ENCODE peak calls at places on chromosomes 11 and 22, in ten cellular contexts. One of them, this sample, is unnamed.

GRCh38 chr22:44336962-44337657 is 24.4 kb upstream of the SHISAL1 start:
- DNase-seq in upper lobe of right lung: no peak
- DNase-seq in K562: no peak
- DNase-seq in PC-3: no peak
- DNase-seq in hepatocyte: no peak
- DNase-seq in HL-60: no peak
- DNase-seq in ovary: no peak
- DNase-seq in psoas muscle: no peak
- DNase-seq in adrenal gland: no peak
- DNase-seq in tibial artery: no peak
- DNase-seq in this sample: no peak

GRCh38 chr22:49243335-49243734 is 584.3 kb downstream of the BRD1 start:
- DNase-seq in upper lobe of right lung: peak; percentile 38
- DNase-seq in K562: no peak
- DNase-seq in PC-3: no peak
- DNase-seq in hepatocyte: no peak
- DNase-seq in HL-60: no peak
- DNase-seq in ovary: no peak
- DNase-seq in psoas muscle: no peak
- DNase-seq in adrenal gland: no peak
- DNase-seq in tibial artery: no peak
- DNase-seq in this sample: no peak

GRCh38 chr11:63680842-63681207 is 475 bp upstream of the RTN3 start:
- DNase-seq in upper lobe of right lung: no peak
- DNase-seq in K562: no peak
- DNase-seq in PC-3: no peak
- DNase-seq in hepatocyte: peak; percentile 15
- DNase-seq in HL-60: no peak
- DNase-seq in ovary: no peak
- DNase-seq in psoas muscle: no peak
- DNase-seq in adrenal gland: peak; percentile 59
- DNase-seq in tibial artery: no peak
- DNase-seq in this sample: peak; percentile 34

GRCh38 chr11:23359297-23359696 is 499.0 kb upstream of the CCDC179 start:
- DNase-seq in upper lobe of right lung: no peak
- DNase-seq in K562: no peak
- DNase-seq in PC-3: peak; percentile 78
- DNase-seq in hepatocyte: peak; percentile 64
- DNase-seq in HL-60: no peak
- DNase-seq in ovary: no peak
- DNase-seq in psoas muscle: no peak
- DNase-seq in adrenal gland: peak; percentile 69
- DNase-seq in tibial artery: no peak
- DNase-seq in this sample: peak; percentile 51

GRCh38 chr11:2360081-2360642 is 16.9 kb upstream of the CD81 start:
- DNase-seq in upper lobe of right lung: peak; percentile 60
- DNase-seq in K562: no peak
- DNase-seq in PC-3: no peak
- DNase-seq in hepatocyte: no peak
- DNase-seq in HL-60: no peak
- DNase-seq in ovary: no peak
- DNase-seq in psoas muscle: no peak
- DNase-seq in adrenal gland: no peak
- DNase-seq in tibial artery: no peak
- DNase-seq in this sample: no peak

GRCh38 chr11:134675983-134676382 is 263.9 kb upstream of the B3GAT1 start:
- DNase-seq in upper lobe of right lung: no peak
- DNase-seq in K562: no peak
- DNase-seq in PC-3: no peak
- DNase-seq in hepatocyte: no peak
- DNase-seq in HL-60: no peak
- DNase-seq in ovary: no peak
- DNase-seq in psoas muscle: no peak
- DNase-seq in adrenal gland: no peak
- DNase-seq in tibial artery: no peak
- DNase-seq in this sample: no peak

GRCh38 chr11:65551572-65552398 is 6.4 kb downstream of the LTBP3 start:
- DNase-seq in upper lobe of right lung: peak; percentile 88
- DNase-seq in K562: no peak
- DNase-seq in PC-3: peak; percentile 71
- DNase-seq in hepatocyte: peak; percentile 78
- DNase-seq in HL-60: peak; percentile 69
- DNase-seq in ovary: peak; percentile 46
- DNase-seq in psoas muscle: peak; percentile 74
- DNase-seq in adrenal gland: peak; percentile 81
- DNase-seq in tibial artery: no peak
- DNase-seq in this sample: no peak

GRCh38 chr11:72799441-72799840 is 5.6 kb upstream of the STARD10 start:
- DNase-seq in upper lobe of right lung: no peak
- DNase-seq in K562: no peak
- DNase-seq in PC-3: no peak
- DNase-seq in hepatocyte: no peak
- DNase-seq in HL-60: no peak
- DNase-seq in ovary: no peak
- DNase-seq in psoas muscle: no peak
- DNase-seq in adrenal gland: no peak
- DNase-seq in tibial artery: no peak
- DNase-seq in this sample: no peak

GRCh38 chr11:20739004-20739612 is 69.7 kb downstream of the NELL1 start:
- DNase-seq in upper lobe of right lung: no peak
- DNase-seq in K562: no peak
- DNase-seq in PC-3: no peak
- DNase-seq in hepatocyte: no peak
- DNase-seq in HL-60: no peak
- DNase-seq in ovary: no peak
- DNase-seq in psoas muscle: no peak
- DNase-seq in adrenal gland: no peak
- DNase-seq in tibial artery: no peak
- DNase-seq in this sample: no peak

GRCh38 chr11:58626915-58627483 is 4.5 kb downstream of the CNTF start:
- DNase-seq in upper lobe of right lung: no peak
- DNase-seq in K562: no peak
- DNase-seq in PC-3: no peak
- DNase-seq in hepatocyte: no peak
- DNase-seq in HL-60: no peak
- DNase-seq in ovary: no peak
- DNase-seq in psoas muscle: no peak
- DNase-seq in adrenal gland: no peak
- DNase-seq in tibial artery: no peak
- DNase-seq in this sample: no peak

GRCh38 chr11:58631378-58631777 is 8.9 kb downstream of the CNTF start:
- DNase-seq in upper lobe of right lung: no peak
- DNase-seq in K562: no peak
- DNase-seq in PC-3: no peak
- DNase-seq in hepatocyte: no peak
- DNase-seq in HL-60: no peak
- DNase-seq in ovary: no peak
- DNase-seq in psoas muscle: no peak
- DNase-seq in adrenal gland: no peak
- DNase-seq in tibial artery: no peak
- DNase-seq in this sample: no peak

GRCh38 chr11:58628446-58628845 is 6.0 kb downstream of the CNTF start:
- DNase-seq in upper lobe of right lung: no peak
- DNase-seq in K562: no peak
- DNase-seq in PC-3: no peak
- DNase-seq in hepatocyte: no peak
- DNase-seq in HL-60: no peak
- DNase-seq in ovary: no peak
- DNase-seq in psoas muscle: no peak
- DNase-seq in adrenal gland: peak; percentile 76
- DNase-seq in tibial artery: no peak
- DNase-seq in this sample: no peak

GRCh38 chr11:58632510-58632909 is 10.0 kb downstream of the CNTF start:
- DNase-seq in upper lobe of right lung: no peak
- DNase-seq in K562: no peak
- DNase-seq in PC-3: no peak
- DNase-seq in hepatocyte: no peak
- DNase-seq in HL-60: no peak
- DNase-seq in ovary: no peak
- DNase-seq in psoas muscle: no peak
- DNase-seq in adrenal gland: no peak
- DNase-seq in tibial artery: no peak
- DNase-seq in this sample: no peak

DNA sequence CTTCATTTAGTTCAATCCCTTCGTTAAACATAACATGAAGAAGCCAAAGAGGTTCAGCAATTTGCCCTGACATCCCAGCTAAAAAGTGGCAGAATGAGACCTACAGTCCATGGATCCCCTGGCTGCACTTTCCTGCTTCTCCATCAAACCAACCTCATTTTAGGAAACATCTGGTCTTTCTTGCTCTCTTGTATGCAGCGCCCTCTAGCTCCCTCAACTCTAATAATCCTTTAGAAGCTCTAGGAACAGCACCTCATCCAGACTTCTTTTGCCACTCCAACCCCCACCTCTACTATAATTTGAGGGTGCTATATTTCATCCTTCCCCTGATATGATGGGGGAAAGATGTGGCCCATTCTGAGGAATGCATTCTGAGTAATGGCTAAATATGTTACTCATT is 7.4 kb downstream of the CNTF start:
- DNase-seq in upper lobe of right lung: no peak
- DNase-seq in K562: peak; percentile 22
- DNase-seq in PC-3: peak; percentile 67
- DNase-seq in hepatocyte: peak; percentile 46
- DNase-seq in HL-60: peak; percentile 48
- DNase-seq in ovary: no peak
- DNase-seq in psoas muscle: no peak
- DNase-seq in adrenal gland: no peak
- DNase-seq in tibial artery: no peak
- DNase-seq in this sample: peak; percentile 36
- TF ChIP-seq CTCF in upper lobe of right lung: peak; percentile 50
- TF ChIP-seq CTCF in K562: peak; percentile 73
- TF ChIP-seq CTCF in PC-3: peak; percentile 91
- TF ChIP-seq CTCF in hepatocyte: peak; percentile 36
- TF ChIP-seq CTCF in HL-60: peak; percentile 58
- TF ChIP-seq CTCF in ovary: no peak
- TF ChIP-seq CTCF in psoas muscle: peak; percentile 33
- TF ChIP-seq CTCF in adrenal gland: peak; percentile 57
- TF ChIP-seq CTCF in tibial artery: peak; percentile 26
- TF ChIP-seq CTCF in this sample: peak; percentile 14

GRCh38 chr11:7250166-7250565 is 1.5 kb upstream of the SYT9 start:
- DNase-seq in upper lobe of right lung: no peak
- DNase-seq in K562: no peak
- DNase-seq in PC-3: no peak
- DNase-seq in hepatocyte: no peak
- DNase-seq in HL-60: no peak
- DNase-seq in ovary: no peak
- DNase-seq in psoas muscle: no peak
- DNase-seq in adrenal gland: no peak
- DNase-seq in tibial artery: no peak
- DNase-seq in this sample: no peak

GRCh38 chr11:7251836-7252682 is at the start of gene SYT9:
- DNase-seq in upper lobe of right lung: peak; percentile 79
- DNase-seq in K562: peak; percentile 24
- DNase-seq in PC-3: peak; percentile 66
- DNase-seq in hepatocyte: peak; percentile 66
- DNase-seq in HL-60: no peak
- DNase-seq in ovary: peak; percentile 10
- DNase-seq in psoas muscle: peak; percentile 63
- DNase-seq in adrenal gland: peak; percentile 69
- DNase-seq in tibial artery: peak; percentile 62
- DNase-seq in this sample: peak; percentile 22

GRCh38 chr11:7254731-7255291 is 3.1 kb downstream of the SYT9 start:
- DNase-seq in upper lobe of right lung: no peak
- DNase-seq in K562: no peak
- DNase-seq in PC-3: no peak
- DNase-seq in hepatocyte: no peak
- DNase-seq in HL-60: no peak
- DNase-seq in ovary: no peak
- DNase-seq in psoas muscle: no peak
- DNase-seq in adrenal gland: no peak
- DNase-seq in tibial artery: no peak
- DNase-seq in this sample: no peak

GRCh38 chr11:7251487-7251835 is 243 bp upstream of the SYT9 start:
- DNase-seq in upper lobe of right lung: no peak
- DNase-seq in K562: no peak
- DNase-seq in PC-3: no peak
- DNase-seq in hepatocyte: no peak
- DNase-seq in HL-60: no peak
- DNase-seq in ovary: no peak
- DNase-seq in psoas muscle: no peak
- DNase-seq in adrenal gland: no peak
- DNase-seq in tibial artery: no peak
- DNase-seq in this sample: no peak

GRCh38 chr11:7252683-7253213 is 1.0 kb downstream of the SYT9 start:
- DNase-seq in upper lobe of right lung: peak; percentile 56
- DNase-seq in K562: no peak
- DNase-seq in PC-3: no peak
- DNase-seq in hepatocyte: no peak
- DNase-seq in HL-60: no peak
- DNase-seq in ovary: no peak
- DNase-seq in psoas muscle: peak; percentile 49
- DNase-seq in adrenal gland: no peak
- DNase-seq in tibial artery: peak; percentile 60
- DNase-seq in this sample: no peak
- H3K27ac ChIP-seq in upper lobe of right lung: no peak overlapping the region
- H3K27ac ChIP-seq in K562: no peak overlapping the region
- H3K27ac ChIP-seq in PC-3: no peak overlapping the region
- H3K27ac ChIP-seq in hepatocyte: no peak overlapping the region
- H3K27ac ChIP-seq in HL-60: no peak overlapping the region
- H3K27ac ChIP-seq in ovary: no peak overlapping the region
- H3K27ac ChIP-seq in psoas muscle: no peak overlapping the region
- H3K27ac ChIP-seq in adrenal gland: no peak overlapping the region
- H3K27ac ChIP-seq in tibial artery: no peak overlapping the region
- H3K27ac ChIP-seq in this sample: no peak overlapping the region

DNA sequence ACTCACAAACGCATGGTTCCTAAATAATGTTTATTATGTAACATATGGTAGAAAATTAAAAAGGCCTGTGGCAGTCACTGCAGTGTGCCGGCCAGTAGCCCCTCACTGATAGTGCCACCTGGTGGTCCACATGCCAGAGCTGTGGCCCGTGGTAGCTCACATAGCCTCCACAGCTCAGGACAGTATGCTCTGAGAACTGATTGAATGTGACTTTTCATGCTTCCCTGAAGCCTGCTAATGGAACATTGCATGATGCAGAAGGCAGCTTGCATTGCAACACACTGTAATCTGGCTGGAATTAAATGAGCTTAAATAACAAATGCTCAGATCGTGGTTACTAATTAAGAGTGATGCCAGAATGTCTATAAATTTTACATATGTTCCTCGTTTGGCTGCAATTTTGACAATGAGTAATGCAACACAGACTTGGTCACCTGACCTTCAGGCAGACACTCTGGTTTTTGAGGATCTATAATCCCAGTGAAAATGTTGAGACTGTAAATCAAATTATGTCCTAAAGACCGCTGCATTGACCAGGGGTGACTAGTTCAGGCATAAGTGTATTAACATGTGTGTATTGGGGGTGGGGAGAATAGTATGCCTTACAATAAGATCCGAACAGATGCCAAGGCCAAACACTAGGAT is 566.4 kb downstream of the METTL15 start:
- DNase-seq in upper lobe of right lung: no peak
- DNase-seq in K562: no peak
- DNase-seq in PC-3: peak; percentile 45
- DNase-seq in hepatocyte: peak; percentile 30
- DNase-seq in HL-60: no peak
- DNase-seq in ovary: no peak
- DNase-seq in psoas muscle: no peak
- DNase-seq in adrenal gland: no peak
- DNase-seq in tibial artery: no peak
- DNase-seq in this sample: no peak
- TF ChIP-seq CTCF in upper lobe of right lung: no peak
- TF ChIP-seq CTCF in K562: no peak
- TF ChIP-seq CTCF in PC-3: peak; percentile 65
- TF ChIP-seq CTCF in hepatocyte: peak; percentile 42
- TF ChIP-seq CTCF in HL-60: no peak
- TF ChIP-seq CTCF in ovary: no peak
- TF ChIP-seq CTCF in psoas muscle: no peak
- TF ChIP-seq CTCF in adrenal gland: no peak
- TF ChIP-seq CTCF in tibial artery: no peak
- TF ChIP-seq CTCF in this sample: no peak

GRCh38 chr22:29269731-29270474 is 1.8 kb downstream of the EWSR1 start:
- DNase-seq in upper lobe of right lung: no peak
- DNase-seq in K562: no peak
- DNase-seq in PC-3: peak; percentile 19
- DNase-seq in hepatocyte: no peak
- DNase-seq in HL-60: peak; percentile 30
- DNase-seq in ovary: no peak
- DNase-seq in psoas muscle: no peak
- DNase-seq in adrenal gland: peak; percentile 54
- DNase-seq in tibial artery: peak; percentile 37
- DNase-seq in this sample: no peak
- H3K27ac ChIP-seq in upper lobe of right lung: peak overlapping the region; percentile 100
- H3K27ac ChIP-seq in K562: peak overlapping the region; percentile 49
- H3K27ac ChIP-seq in PC-3: peak overlapping the region; percentile 97
- H3K27ac ChIP-seq in hepatocyte: peak overlapping the region; percentile 97
- H3K27ac ChIP-seq in HL-60: peak overlapping the region; percentile 100
- H3K27ac ChIP-seq in ovary: no peak overlapping the region
- H3K27ac ChIP-seq in psoas muscle: peak overlapping the region; percentile 44
- H3K27ac ChIP-seq in adrenal gland: peak overlapping the region; percentile 100
- H3K27ac ChIP-seq in tibial artery: peak overlapping the region; percentile 98
- H3K27ac ChIP-seq in this sample: peak overlapping the region; percentile 91

This sample was measured in RWPE1.